ENCODE peak calls at places on chromosome 11, in seven cellular contexts. One of them, this sample, is unnamed.
A peak's percentile ranks its signal among the peaks of the same experiment; 100 is the strongest.

GRCh38 chr11:32426819-32427615 is 8.3 kb downstream of the WT1 start:
- DNase-seq in spleen: peak; percentile 67
- DNase-seq in H7: peak; percentile 91
- DNase-seq in Caco-2: no peak
- DNase-seq in uterus: peak; percentile 80
- DNase-seq in cardiac fibroblast: peak; percentile 74
- DNase-seq in right lobe of liver: no peak
- DNase-seq in this sample: no peak

GRCh38 chr11:57440744-57441414 is 14.0 kb upstream of the SLC43A3 start:
- DNase-seq in spleen: no peak
- DNase-seq in H7: no peak
- DNase-seq in Caco-2: no peak
- DNase-seq in uterus: no peak
- DNase-seq in cardiac fibroblast: no peak
- DNase-seq in right lobe of liver: no peak
- DNase-seq in this sample: no peak

GRCh38 chr11:97729546-97730272 is 1291.0 kb upstream of the CNTN5 start:
- DNase-seq in spleen: no peak
- DNase-seq in H7: no peak
- DNase-seq in Caco-2: no peak
- DNase-seq in uterus: no peak
- DNase-seq in cardiac fibroblast: peak; percentile 87
- DNase-seq in right lobe of liver: no peak
- DNase-seq in this sample: no peak

GRCh38 chr11:73974611-73975478 is 7.8 kb downstream of the UCP2 start:
- DNase-seq in spleen: peak; percentile 74
- DNase-seq in H7: no peak
- DNase-seq in Caco-2: peak; percentile 25
- DNase-seq in uterus: no peak
- DNase-seq in cardiac fibroblast: no peak
- DNase-seq in right lobe of liver: no peak
- DNase-seq in this sample: peak; percentile 47

GRCh38 chr11:35586216-35586615 is 32.0 kb upstream of the FJX1 start:
- DNase-seq in spleen: no peak
- DNase-seq in H7: no peak
- DNase-seq in Caco-2: no peak
- DNase-seq in uterus: no peak
- DNase-seq in cardiac fibroblast: no peak
- DNase-seq in right lobe of liver: no peak
- DNase-seq in this sample: no peak

GRCh38 chr11:115493905-115494304 is 10.3 kb downstream of the CADM1 start:
- DNase-seq in spleen: no peak
- DNase-seq in H7: no peak
- DNase-seq in Caco-2: no peak
- DNase-seq in uterus: no peak
- DNase-seq in cardiac fibroblast: no peak
- DNase-seq in right lobe of liver: no peak
- DNase-seq in this sample: no peak

GRCh38 chr11:32382339-32383049 is 52.8 kb downstream of the WT1 start:
- DNase-seq in spleen: no peak
- DNase-seq in H7: no peak
- DNase-seq in Caco-2: no peak
- DNase-seq in uterus: no peak
- DNase-seq in cardiac fibroblast: no peak
- DNase-seq in right lobe of liver: no peak
- DNase-seq in this sample: no peak

GRCh38 chr11:7630002-7630401 is 43.3 kb downstream of the CYB5R2 start:
- DNase-seq in spleen: no peak
- DNase-seq in H7: no peak
- DNase-seq in Caco-2: no peak
- DNase-seq in uterus: no peak
- DNase-seq in cardiac fibroblast: peak; percentile 54
- DNase-seq in right lobe of liver: peak; percentile 65
- DNase-seq in this sample: no peak

GRCh38 chr11:12973529-12974181 is 35.5 kb upstream of the RASSF10 start:
- DNase-seq in spleen: no peak
- DNase-seq in H7: no peak
- DNase-seq in Caco-2: no peak
- DNase-seq in uterus: no peak
- DNase-seq in cardiac fibroblast: peak; percentile 28
- DNase-seq in right lobe of liver: no peak
- DNase-seq in this sample: no peak

GRCh38 chr11:31445621-31446020 is 63.8 kb downstream of the IMMP1L start:
- DNase-seq in spleen: no peak
- DNase-seq in H7: no peak
- DNase-seq in Caco-2: no peak
- DNase-seq in uterus: no peak
- DNase-seq in cardiac fibroblast: no peak
- DNase-seq in right lobe of liver: no peak
- DNase-seq in this sample: no peak

GRCh38 chr11:101748572-101748971 is 164.8 kb upstream of the TRPC6 start:
- DNase-seq in spleen: no peak
- DNase-seq in H7: peak; percentile 6
- DNase-seq in Caco-2: no peak
- DNase-seq in uterus: no peak
- DNase-seq in cardiac fibroblast: no peak
- DNase-seq in right lobe of liver: no peak
- DNase-seq in this sample: no peak

GRCh38 chr11:63985812-63986155 is 454 bp upstream of the OTUB1 start:
- DNase-seq in spleen: peak; percentile 94
- DNase-seq in H7: peak; percentile 81
- DNase-seq in Caco-2: no peak
- DNase-seq in uterus: no peak
- DNase-seq in cardiac fibroblast: no peak
- DNase-seq in right lobe of liver: peak; percentile 50
- DNase-seq in this sample: no peak

GRCh38 chr11:28757725-28758515 is 649.7 kb downstream of the METTL15 start:
- DNase-seq in spleen: no peak
- DNase-seq in H7: no peak
- DNase-seq in Caco-2: no peak
- DNase-seq in uterus: no peak
- DNase-seq in cardiac fibroblast: peak; percentile 88
- DNase-seq in right lobe of liver: no peak
- DNase-seq in this sample: no peak

GRCh38 chr11:10872097-10872496 is 14.2 kb upstream of the ZBED5 start:
- DNase-seq in spleen: no peak
- DNase-seq in H7: no peak
- DNase-seq in Caco-2: no peak
- DNase-seq in uterus: no peak
- DNase-seq in cardiac fibroblast: no peak
- DNase-seq in right lobe of liver: no peak
- DNase-seq in this sample: no peak

GRCh38 chr11:117723625-117724024 is 73.4 kb downstream of the DSCAML1 start:
- DNase-seq in spleen: peak; percentile 12
- DNase-seq in H7: no peak
- DNase-seq in Caco-2: no peak
- DNase-seq in uterus: no peak
- DNase-seq in cardiac fibroblast: no peak
- DNase-seq in right lobe of liver: no peak
- DNase-seq in this sample: no peak

GRCh38 chr11:82939456-82939855 is 37.9 kb downstream of the DDIAS start:
- DNase-seq in spleen: no peak
- DNase-seq in H7: no peak
- DNase-seq in Caco-2: no peak
- DNase-seq in uterus: no peak
- DNase-seq in cardiac fibroblast: no peak
- DNase-seq in right lobe of liver: no peak
- DNase-seq in this sample: no peak

GRCh38 chr11:112555491-112556364 is 295.1 kb upstream of the PLET1 start:
- DNase-seq in spleen: peak; percentile 82
- DNase-seq in H7: peak; percentile 83
- DNase-seq in Caco-2: peak; percentile 68
- DNase-seq in uterus: peak; percentile 22
- DNase-seq in cardiac fibroblast: peak; percentile 48
- DNase-seq in right lobe of liver: peak; percentile 60
- DNase-seq in this sample: no peak

GRCh38 chr11:64121637-64122410 is 44.1 kb downstream of the MACROD1 start:
- DNase-seq in spleen: no peak
- DNase-seq in H7: no peak
- DNase-seq in Caco-2: no peak
- DNase-seq in uterus: no peak
- DNase-seq in cardiac fibroblast: peak; percentile 49
- DNase-seq in right lobe of liver: no peak
- DNase-seq in this sample: no peak

GRCh38 chr11:76077575-76078150 is 128.6 kb downstream of the WNT11 start:
- DNase-seq in spleen: no peak
- DNase-seq in H7: no peak
- DNase-seq in Caco-2: no peak
- DNase-seq in uterus: no peak
- DNase-seq in cardiac fibroblast: peak; percentile 14
- DNase-seq in right lobe of liver: no peak
- DNase-seq in this sample: no peak

GRCh38 chr11:63839508-63840355 is 822 bp downstream of the MARK2 start:
- DNase-seq in spleen: peak; percentile 89
- DNase-seq in H7: no peak
- DNase-seq in Caco-2: no peak
- DNase-seq in uterus: peak; percentile 42
- DNase-seq in cardiac fibroblast: no peak
- DNase-seq in right lobe of liver: peak; percentile 51
- DNase-seq in this sample: no peak

GRCh38 chr11:115194798-115195101 is 309.5 kb downstream of the CADM1 start:
- DNase-seq in spleen: no peak
- DNase-seq in H7: no peak
- DNase-seq in Caco-2: no peak
- DNase-seq in uterus: no peak
- DNase-seq in cardiac fibroblast: no peak
- DNase-seq in right lobe of liver: no peak
- DNase-seq in this sample: no peak

GRCh38 chr11:61777234-61778090 is 14.9 kb downstream of the TMEM258 start:
- DNase-seq in spleen: peak; percentile 89
- DNase-seq in H7: peak; percentile 98
- DNase-seq in Caco-2: no peak
- DNase-seq in uterus: no peak
- DNase-seq in cardiac fibroblast: no peak
- DNase-seq in right lobe of liver: peak; percentile 44
- DNase-seq in this sample: no peak

GRCh38 chr11:113591122-113591521 is 115.0 kb downstream of the TMPRSS5 start:
- DNase-seq in spleen: no peak
- DNase-seq in H7: no peak
- DNase-seq in Caco-2: no peak
- DNase-seq in uterus: no peak
- DNase-seq in cardiac fibroblast: no peak
- DNase-seq in right lobe of liver: no peak
- DNase-seq in this sample: no peak

GRCh38 chr11:46200537-46201281 is 76.8 kb upstream of the CREB3L1 start:
- DNase-seq in spleen: no peak
- DNase-seq in H7: no peak
- DNase-seq in Caco-2: no peak
- DNase-seq in uterus: no peak
- DNase-seq in cardiac fibroblast: no peak
- DNase-seq in right lobe of liver: no peak
- DNase-seq in this sample: no peak

GRCh38 chr11:100719362-100719761 is 32.3 kb downstream of the ARHGAP42 start:
- DNase-seq in spleen: no peak
- DNase-seq in H7: peak; percentile 29
- DNase-seq in Caco-2: no peak
- DNase-seq in uterus: no peak
- DNase-seq in cardiac fibroblast: peak; percentile 65
- DNase-seq in right lobe of liver: no peak
- DNase-seq in this sample: no peak

GRCh38 chr11:119361961-119362725 is 15.6 kb upstream of the MFRP start:
- DNase-seq in spleen: peak; percentile 9
- DNase-seq in H7: no peak
- DNase-seq in Caco-2: no peak
- DNase-seq in uterus: no peak
- DNase-seq in cardiac fibroblast: no peak
- DNase-seq in right lobe of liver: no peak
- DNase-seq in this sample: no peak
- H3K4me3 ChIP-seq in spleen: no peak overlapping the region
- H3K4me3 ChIP-seq in H7: no peak overlapping the region
- H3K4me3 ChIP-seq in Caco-2: no peak overlapping the region
- H3K4me3 ChIP-seq in uterus: no peak overlapping the region
- H3K4me3 ChIP-seq in cardiac fibroblast: no peak overlapping the region
- H3K4me3 ChIP-seq in right lobe of liver: peak overlapping the region; percentile 42
- H3K4me3 ChIP-seq in this sample: no peak overlapping the region

DNA sequence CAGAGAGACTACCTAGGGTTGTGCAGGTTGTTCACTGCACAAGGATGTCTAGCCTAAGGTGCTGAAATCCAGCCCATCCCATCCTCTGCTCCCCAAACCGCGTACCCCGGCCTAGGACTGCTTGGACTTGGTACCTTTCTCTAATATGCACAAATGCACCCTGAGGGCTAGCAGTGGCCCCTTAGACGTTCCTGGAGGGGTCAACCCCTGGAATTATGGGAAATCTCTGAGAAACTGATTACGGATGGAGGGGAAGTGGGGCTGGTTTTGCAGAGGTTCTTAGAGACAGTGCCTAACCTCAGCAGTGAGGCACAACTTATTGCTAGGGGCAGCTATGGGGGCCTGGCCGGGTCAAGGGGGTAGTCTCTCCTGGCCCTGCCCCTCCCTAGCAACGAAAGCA is 2.5 kb downstream of the C11orf68 start:
- DNase-seq in spleen: no peak
- DNase-seq in H7: no peak
- DNase-seq in Caco-2: no peak
- DNase-seq in uterus: no peak
- DNase-seq in cardiac fibroblast: no peak
- DNase-seq in right lobe of liver: no peak
- DNase-seq in this sample: no peak
- H3K4me3 ChIP-seq in spleen: no peak overlapping the region
- H3K4me3 ChIP-seq in H7: no peak overlapping the region
- H3K4me3 ChIP-seq in Caco-2: no peak overlapping the region
- H3K4me3 ChIP-seq in uterus: no peak overlapping the region
- H3K4me3 ChIP-seq in cardiac fibroblast: peak overlapping the region; percentile 18
- H3K4me3 ChIP-seq in right lobe of liver: no peak overlapping the region
- H3K4me3 ChIP-seq in this sample: no peak overlapping the region

GRCh38 chr11:122430490-122430889 is 225.0 kb upstream of the UBASH3B start:
- DNase-seq in spleen: no peak
- DNase-seq in H7: no peak
- DNase-seq in Caco-2: no peak
- DNase-seq in uterus: no peak
- DNase-seq in cardiac fibroblast: no peak
- DNase-seq in right lobe of liver: no peak
- DNase-seq in this sample: no peak
- H3K4me3 ChIP-seq in spleen: no peak overlapping the region
- H3K4me3 ChIP-seq in H7: no peak overlapping the region
- H3K4me3 ChIP-seq in Caco-2: no peak overlapping the region
- H3K4me3 ChIP-seq in uterus: no peak overlapping the region
- H3K4me3 ChIP-seq in cardiac fibroblast: no peak overlapping the region
- H3K4me3 ChIP-seq in right lobe of liver: no peak overlapping the region
- H3K4me3 ChIP-seq in this sample: no peak overlapping the region

GRCh38 chr11:27291954-27292641 is 70.9 kb downstream of the CCDC34 start:
- DNase-seq in spleen: no peak
- DNase-seq in H7: no peak
- DNase-seq in Caco-2: no peak
- DNase-seq in uterus: no peak
- DNase-seq in cardiac fibroblast: no peak
- DNase-seq in right lobe of liver: peak; percentile 21
- DNase-seq in this sample: no peak

GRCh38 chr11:27292642-27293020 is 70.4 kb downstream of the CCDC34 start:
- DNase-seq in spleen: no peak
- DNase-seq in H7: no peak
- DNase-seq in Caco-2: no peak
- DNase-seq in uterus: no peak
- DNase-seq in cardiac fibroblast: no peak
- DNase-seq in right lobe of liver: no peak
- DNase-seq in this sample: no peak

GRCh38 chr11:27293500-27294417 is 69.3 kb downstream of the CCDC34 start:
- DNase-seq in spleen: no peak
- DNase-seq in H7: no peak
- DNase-seq in Caco-2: no peak
- DNase-seq in uterus: no peak
- DNase-seq in cardiac fibroblast: no peak
- DNase-seq in right lobe of liver: no peak
- DNase-seq in this sample: no peak

GRCh38 chr11:27290261-27290660 is 72.8 kb downstream of the CCDC34 start:
- DNase-seq in spleen: no peak
- DNase-seq in H7: no peak
- DNase-seq in Caco-2: no peak
- DNase-seq in uterus: no peak
- DNase-seq in cardiac fibroblast: no peak
- DNase-seq in right lobe of liver: no peak
- DNase-seq in this sample: no peak

GRCh38 chr11:27291302-27291889 is 71.6 kb downstream of the CCDC34 start:
- DNase-seq in spleen: no peak
- DNase-seq in H7: no peak
- DNase-seq in Caco-2: peak; percentile 34
- DNase-seq in uterus: no peak
- DNase-seq in cardiac fibroblast: no peak
- DNase-seq in right lobe of liver: no peak
- DNase-seq in this sample: no peak
- H3K4me3 ChIP-seq in spleen: no peak overlapping the region
- H3K4me3 ChIP-seq in H7: no peak overlapping the region
- H3K4me3 ChIP-seq in Caco-2: no peak overlapping the region
- H3K4me3 ChIP-seq in uterus: no peak overlapping the region
- H3K4me3 ChIP-seq in cardiac fibroblast: no peak overlapping the region
- H3K4me3 ChIP-seq in right lobe of liver: no peak overlapping the region
- H3K4me3 ChIP-seq in this sample: no peak overlapping the region